ENCODE peak calls at places on chromosomes 13 and 19, in five cellular contexts. Y is IMR-90, N is sigmoid colon, T is H54, F is gastrocnemius medialis. R is an unnamed sample.

GRCh38 chr19:33553530-33554310 is 32.1 kb upstream of the PEPD start:
- DNase-seq in Y (no peak), N (peak), T (no peak), F (no peak), R (no peak)

GRCh38 chr13:112062047-112062618 is 4.8 kb upstream of the SOX1 start:
- DNase-seq in Y (no peak), N (no peak), T (no peak), F (no peak), R (no peak)

GRCh38 chr13:87128006-87128405 is 543.2 kb upstream of the SLITRK5 start:
- DNase-seq in Y (peak), N (no peak), T (no peak), F (no peak), R (no peak)

GRCh38 chr13:90738881-90739280 is 608.6 kb upstream of the MIR17HG start:
- DNase-seq in Y (no peak), N (no peak), T (no peak), F (no peak), R (no peak)

GRCh38 chr19:14577885-14578427 is 4.9 kb upstream of the CLEC17A start:
- DNase-seq in Y (no peak), N (no peak), T (no peak), F (no peak), R (no peak)

GRCh38 chr19:28523619-28524018 is 689.3 kb downstream of the UQCRFS1 start:
- DNase-seq in Y (no peak), N (no peak), T (no peak), F (no peak), R (no peak)

GRCh38 chr13:99124695-99125334 is 75.8 kb upstream of the UBAC2 start:
- DNase-seq in Y (peak), N (no peak), T (peak), F (no peak), R (no peak)

GRCh38 chr13:65159803-65160202 is 2070.3 kb downstream of the PCDH9 start:
- DNase-seq in Y (no peak), N (no peak), T (no peak), F (no peak), R (no peak)

GRCh38 chr13:34258646-34259386 is 440.9 kb downstream of the RFC3 start:
- DNase-seq in Y (no peak), N (no peak), T (no peak), F (no peak), R (no peak)

GRCh38 chr13:85497652-85498051 is 301.6 kb downstream of the SLITRK6 start:
- DNase-seq in Y (peak), N (no peak), T (peak), F (no peak), R (no peak)

GRCh38 chr13:74839656-74840055 is 642.3 kb downstream of the TBC1D4 start:
- DNase-seq in Y (peak), N (no peak), T (no peak), F (no peak), R (no peak)

GRCh38 chr13:81987159-81987558 is 1646.2 kb upstream of the SPRY2 start:
- DNase-seq in Y (no peak), N (no peak), T (no peak), F (no peak), R (no peak)

GRCh38 chr13:98221234-98221633 is 44.2 kb upstream of the RNF113B start:
- DNase-seq in Y (no peak), N (no peak), T (no peak), F (no peak), R (no peak)

GRCh38 chr13:74662895-74663294 is 528.7 kb upstream of the KLF12 start:
- DNase-seq in Y (no peak), N (no peak), T (no peak), F (no peak), R (no peak)

GRCh38 chr19:38869836-38870607 is 8.1 kb downstream of the RINL start:
- DNase-seq in Y (peak), N (peak), T (no peak), F (no peak), R (peak)

GRCh38 chr19:36331353-36332228 is 47.4 kb downstream of the ZFP14 start:
- DNase-seq in Y (peak), N (peak), T (peak), F (peak), R (peak)

GRCh38 chr13:38394777-38395504 is 45.3 kb downstream of the UFM1 start:
- DNase-seq in Y (no peak), N (no peak), T (no peak), F (no peak), R (no peak)

GRCh38 chr13:58144616-58145015 is 513.1 kb downstream of the PCDH17 start:
- DNase-seq in Y (no peak), N (no peak), T (no peak), F (no peak), R (no peak)

GRCh38 chr19:14563989-14564650 is 7.7 kb downstream of the NDUFB7 start:
- DNase-seq in Y (no peak), N (no peak), T (no peak), F (peak), R (peak)

GRCh38 chr19:40282920-40283319 is 2.2 kb downstream of the AKT2 start:
- DNase-seq in Y (peak), N (peak), T (no peak), F (no peak), R (no peak)

GRCh38 chr13:73671011-73671410 is 463.2 kb downstream of the KLF12 start:
- DNase-seq in Y (no peak), N (no peak), T (no peak), F (no peak), R (no peak)

DNA sequence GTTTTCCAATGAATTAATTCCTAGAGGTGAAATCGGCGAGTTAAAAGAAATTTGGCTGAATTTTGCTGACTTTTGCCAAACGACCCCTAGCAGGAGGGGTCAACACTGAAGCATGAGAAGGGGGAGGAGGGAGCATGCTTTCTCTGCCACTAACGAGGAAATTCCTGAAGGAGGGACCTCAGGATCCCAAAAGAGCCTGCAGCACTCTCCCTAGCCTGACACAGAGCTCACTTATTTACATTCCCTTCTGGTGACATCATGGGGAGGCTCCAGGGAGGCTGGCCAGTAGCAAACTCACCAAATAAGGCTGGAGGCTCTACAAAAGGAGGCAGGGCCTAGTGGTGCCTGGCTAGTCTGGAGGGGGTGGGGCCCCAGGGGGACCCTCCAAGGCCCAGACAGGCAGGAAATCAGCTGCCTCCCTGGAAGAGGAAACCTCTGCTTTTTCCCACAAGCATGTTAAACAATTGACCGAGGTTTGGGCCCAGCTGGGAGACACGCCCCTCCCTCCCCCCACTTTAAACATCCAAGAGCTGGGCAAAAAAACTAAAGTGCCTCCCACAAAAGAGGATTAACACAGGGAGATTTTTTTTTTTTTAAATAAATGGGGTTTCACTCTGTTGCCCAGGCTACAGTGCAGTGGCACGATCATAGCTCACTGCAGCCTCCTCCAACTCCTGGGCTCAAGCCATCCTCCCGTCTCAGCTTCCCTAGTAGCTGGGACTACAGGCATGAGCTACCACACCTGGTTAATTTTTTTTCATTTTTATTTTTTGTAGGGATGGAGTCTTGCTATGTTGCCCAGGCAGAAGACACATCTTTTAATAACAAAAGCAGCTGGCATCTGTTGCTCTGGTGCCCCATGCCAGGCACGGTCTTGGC is 2.1 kb downstream of the DAPK3 start:
- DNase-seq in Y (peak), N (peak), T (peak), F (peak), R (peak)
- TF ChIP-seq POLR2A in Y (peak), N (peak), T (no peak), F (peak), R (no peak)

DNA sequence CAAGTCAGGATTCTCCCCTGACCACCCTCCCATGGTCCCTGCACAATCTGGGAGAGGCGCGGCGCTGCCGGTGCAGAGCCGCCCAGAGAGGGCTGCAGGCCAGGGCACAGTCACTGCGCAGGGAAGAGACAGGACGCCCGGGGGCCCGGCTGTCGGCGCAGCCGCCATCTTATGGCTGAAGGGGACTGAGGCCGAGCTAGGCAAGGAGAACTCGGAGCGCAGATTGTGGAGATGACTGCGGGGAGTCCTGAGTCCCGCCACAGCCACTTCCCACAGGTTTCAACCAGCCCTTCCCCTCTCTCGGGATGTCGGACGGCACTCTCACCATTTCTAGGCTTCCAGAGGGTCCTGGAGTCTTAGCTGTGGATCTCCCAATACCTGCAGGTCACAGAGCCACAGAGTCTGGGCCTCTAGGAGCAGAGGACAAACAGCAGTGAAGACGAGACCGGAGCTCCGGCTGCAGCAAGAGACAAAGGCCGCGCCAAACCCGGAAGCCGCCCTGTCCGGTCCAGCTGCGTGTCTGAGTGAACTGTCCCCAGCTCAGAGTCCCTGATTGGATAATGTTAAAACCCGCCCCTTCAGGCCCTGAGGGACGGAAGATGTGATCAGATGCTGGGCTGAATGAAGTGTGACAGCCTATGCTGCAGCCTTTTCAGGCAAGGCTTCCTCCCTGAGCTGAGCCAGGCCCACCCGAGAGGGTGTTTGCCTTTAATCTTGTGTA is at the start of gene ZNF708:
- DNase-seq in Y (peak), N (peak), T (peak), F (peak), R (peak)
- TF ChIP-seq POLR2A in Y (peak), N (peak), T (peak), F (peak), R (no peak)

GRCh38 chr19:5006821-5007220 is 37.9 kb downstream of the KDM4B start:
- DNase-seq in Y (no peak), N (no peak), T (no peak), F (no peak), R (no peak)
- TF ChIP-seq POLR2A in Y (no peak), N (no peak), T (no peak), F (no peak), R (no peak)

DNA sequence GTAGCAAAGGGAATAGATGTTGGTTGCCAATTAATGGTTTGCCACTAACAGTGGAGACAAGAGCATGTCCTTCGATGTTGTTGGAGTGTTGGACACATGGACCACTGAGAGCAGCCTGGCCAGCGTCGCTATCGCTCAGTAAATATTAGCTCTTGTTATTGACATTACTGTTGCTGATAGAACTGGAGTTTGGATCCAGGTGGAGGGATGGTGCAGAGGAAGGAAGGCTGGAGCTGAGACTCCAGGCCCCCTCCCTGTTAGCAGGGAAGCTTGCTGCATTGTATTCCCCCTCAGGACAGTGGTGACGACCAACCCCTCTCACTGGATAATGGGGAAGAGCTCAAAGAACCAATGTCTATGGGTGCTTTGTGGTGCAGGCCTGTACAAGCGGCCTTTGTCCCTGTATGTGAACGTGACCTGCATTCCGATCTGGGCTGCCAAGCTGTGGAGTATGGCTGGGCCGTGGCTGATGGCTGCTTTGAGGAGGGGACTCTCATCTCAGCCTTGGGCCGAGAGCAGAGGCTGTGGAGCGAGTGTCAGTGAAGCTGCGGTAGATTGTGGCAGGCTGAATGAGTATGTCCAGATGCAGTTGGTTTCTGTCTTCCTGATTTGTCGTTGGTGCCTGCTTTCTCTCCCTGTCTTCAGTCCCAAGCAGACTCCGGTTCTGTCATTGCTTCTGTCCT is 7.0 kb downstream of the CLASRP start:
- DNase-seq in Y (no peak), N (no peak), T (no peak), F (no peak), R (no peak)
- TF ChIP-seq POLR2A in Y (no peak), N (no peak), T (no peak), F (no peak), R (no peak)